ENCODE peak calls at places on chromosomes 7 and 10, in four cellular contexts. One of them, this sample, is unnamed.
A peak's percentile ranks its signal among the peaks of the same experiment; 100 is the strongest.

GRCh38 chr7:103075337-103075918 is 488 bp downstream of the ARMC10 start:
- DNase-seq in ELR: peak; percentile 60
- DNase-seq in K562: peak; percentile 71
- DNase-seq in NB4: peak; percentile 83
- DNase-seq in this sample: peak; percentile 39

GRCh38 chr7:76260171-76260703 is 42.2 kb upstream of the HSPB1 start:
- DNase-seq in NB4: peak; percentile 56
- DNase-seq in K562: peak; percentile 98
- DNase-seq in ELR: peak; percentile 42
- DNase-seq in this sample: peak; percentile 63

GRCh38 chr10:12564173-12564572 is 214.8 kb downstream of the CAMK1D start:
- DNase-seq in K562: no peak
- DNase-seq in NB4: no peak
- DNase-seq in ELR: peak; percentile 1
- DNase-seq in this sample: no peak

GRCh38 chr7:32062150-32062549 is 8.1 kb downstream of the PDE1C start:
- DNase-seq in ELR: peak; percentile 74
- DNase-seq in NB4: peak; percentile 52
- DNase-seq in K562: peak; percentile 40
- DNase-seq in this sample: no peak

GRCh38 chr7:23055582-23056178 is 41.8 kb upstream of the HYCC1 start:
- DNase-seq in K562: peak; percentile 62
- DNase-seq in ELR: peak; percentile 84
- DNase-seq in NB4: peak; percentile 83
- DNase-seq in this sample: peak; percentile 46

GRCh38 chr7:101736077-101736476 is 81.3 kb upstream of the CUX1 start:
- DNase-seq in NB4: peak; percentile 70
- DNase-seq in ELR: peak; percentile 21
- DNase-seq in K562: peak; percentile 83
- DNase-seq in this sample: no peak

GRCh38 chr7:123067814-123068213 is 72.3 kb upstream of the TAS2R16 start:
- DNase-seq in K562: no peak
- DNase-seq in ELR: no peak
- DNase-seq in NB4: no peak
- DNase-seq in this sample: no peak

GRCh38 chr7:35725280-35725680 is 30.3 kb upstream of the HERPUD2 start:
- DNase-seq in NB4: peak; percentile 37
- DNase-seq in K562: no peak
- DNase-seq in ELR: no peak
- DNase-seq in this sample: no peak

GRCh38 chr7:97373743-97374142 is 256.2 kb downstream of the SDHAF3 start:
- DNase-seq in ELR: no peak
- DNase-seq in K562: no peak
- DNase-seq in NB4: no peak
- DNase-seq in this sample: no peak

GRCh38 chr10:71741029-71741428 is 21.5 kb upstream of the C10orf105 start:
- DNase-seq in NB4: no peak
- DNase-seq in K562: no peak
- DNase-seq in ELR: no peak
- DNase-seq in this sample: no peak

GRCh38 chr10:28393956-28394568 is 91.2 kb upstream of the MPP7 start:
- DNase-seq in K562: peak; percentile 68
- DNase-seq in NB4: peak; percentile 58
- DNase-seq in ELR: peak; percentile 63
- DNase-seq in this sample: peak; percentile 46

GRCh38 chr10:92830478-92831389 is 17.6 kb upstream of the EXOC6 start:
- DNase-seq in K562: peak; percentile 26
- DNase-seq in NB4: peak; percentile 58
- DNase-seq in ELR: no peak
- DNase-seq in this sample: no peak

GRCh38 chr10:110010076-110011069 is 2.6 kb downstream of the ADD3 start:
- DNase-seq in K562: no peak
- DNase-seq in ELR: peak; percentile 24
- DNase-seq in NB4: peak; percentile 67
- DNase-seq in this sample: no peak

GRCh38 chr7:65441010-65441409 is 67.4 kb downstream of the ZNF92 start:
- DNase-seq in ELR: peak; percentile 77
- DNase-seq in K562: no peak
- DNase-seq in NB4: no peak
- DNase-seq in this sample: peak; percentile 32

GRCh38 chr7:88456490-88456889 is 149.8 kb upstream of the STEAP4 start:
- DNase-seq in K562: no peak
- DNase-seq in NB4: no peak
- DNase-seq in ELR: no peak
- DNase-seq in this sample: no peak

GRCh38 chr10:2111936-2112335 is 374.6 kb upstream of the ADARB2 start:
- DNase-seq in K562: no peak
- DNase-seq in NB4: no peak
- DNase-seq in ELR: peak; percentile 30
- DNase-seq in this sample: peak; percentile 100

This sample was measured in Caki2.